ENCODE peak calls at places on chromosomes 1 and 21, in four cellular contexts. One of them, this sample, is unnamed.

GRCh38 chr1:229116114-229116513 is 154.8 kb upstream of the RAB4A start:
- DNase-seq in IMR-90: peak
- DNase-seq in heart left ventricle: no peak
- DNase-seq in stomach: no peak
- DNase-seq in this sample: no peak

GRCh38 chr1:1164701-1165451 is 8.8 kb upstream of the TTLL10 start:
- DNase-seq in IMR-90: no peak
- DNase-seq in heart left ventricle: peak
- DNase-seq in stomach: peak
- DNase-seq in this sample: no peak

GRCh38 chr1:221449801-221450470 is 292.0 kb downstream of the DUSP10 start:
- DNase-seq in stomach: no peak
- DNase-seq in IMR-90: peak
- DNase-seq in heart left ventricle: no peak
- DNase-seq in this sample: no peak

GRCh38 chr21:28705616-28706015 is 287.1 kb downstream of the LTN1 start:
- DNase-seq in IMR-90: peak
- DNase-seq in heart left ventricle: no peak
- DNase-seq in stomach: no peak
- DNase-seq in this sample: no peak

GRCh38 chr1:171788696-171789095 is 7.2 kb downstream of the METTL13 start:
- DNase-seq in heart left ventricle: no peak
- DNase-seq in IMR-90: peak
- DNase-seq in stomach: no peak
- DNase-seq in this sample: no peak

GRCh38 chr1:120179420-120180348 is 3.4 kb upstream of the SEC22B start:
- DNase-seq in stomach: no peak
- DNase-seq in heart left ventricle: peak
- DNase-seq in IMR-90: peak
- DNase-seq in this sample: no peak

GRCh38 chr1:78003070-78003751 is 1.5 kb upstream of the DNAJB4 start:
- DNase-seq in heart left ventricle: no peak
- DNase-seq in stomach: no peak
- DNase-seq in IMR-90: no peak
- DNase-seq in this sample: no peak

GRCh38 chr1:6256640-6257039 is 4.3 kb downstream of the GPR153 start:
- DNase-seq in IMR-90: no peak
- DNase-seq in heart left ventricle: no peak
- DNase-seq in stomach: no peak
- DNase-seq in this sample: no peak

GRCh38 chr21:32562426-32562825 is 22.9 kb downstream of the TCP10L start:
- DNase-seq in stomach: peak
- DNase-seq in heart left ventricle: peak
- DNase-seq in IMR-90: peak
- DNase-seq in this sample: no peak

GRCh38 chr21:46066843-46067331 is 31.0 kb upstream of the COL6A2 start:
- DNase-seq in IMR-90: peak
- DNase-seq in heart left ventricle: no peak
- DNase-seq in stomach: peak
- DNase-seq in this sample: peak

GRCh38 chr1:75991497-75992114 is 59.4 kb upstream of the ASB17 start:
- DNase-seq in IMR-90: peak
- DNase-seq in stomach: peak
- DNase-seq in heart left ventricle: peak
- DNase-seq in this sample: peak

GRCh38 chr1:208641881-208642280 is 397.7 kb upstream of the PLXNA2 start:
- DNase-seq in heart left ventricle: no peak
- DNase-seq in stomach: no peak
- DNase-seq in IMR-90: no peak
- DNase-seq in this sample: no peak

GRCh38 chr1:210377934-210378333 is 49.2 kb downstream of the HHAT start:
- DNase-seq in IMR-90: peak
- DNase-seq in heart left ventricle: no peak
- DNase-seq in stomach: no peak
- DNase-seq in this sample: no peak

GRCh38 chr1:223664106-223664505 is 1.4 kb downstream of the CAPN8 start:
- DNase-seq in heart left ventricle: no peak
- DNase-seq in stomach: no peak
- DNase-seq in IMR-90: no peak
- DNase-seq in this sample: no peak

GRCh38 chr1:100134872-100135271 is 1.9 kb downstream of the TRMT13 start:
- DNase-seq in heart left ventricle: no peak
- DNase-seq in stomach: no peak
- DNase-seq in IMR-90: peak
- DNase-seq in this sample: no peak

GRCh38 chr1:229272164-229273158 is 1.6 kb downstream of the RAB4A start:
- DNase-seq in heart left ventricle: no peak
- DNase-seq in stomach: no peak
- DNase-seq in IMR-90: no peak
- DNase-seq in this sample: no peak

GRCh38 chr1:98221926-98222325 is 301.1 kb upstream of the DPYD start:
- DNase-seq in IMR-90: no peak
- DNase-seq in heart left ventricle: no peak
- DNase-seq in stomach: no peak
- DNase-seq in this sample: no peak

GRCh38 chr1:235068155-235069121 is 60.2 kb downstream of the TOMM20 start:
- DNase-seq in stomach: peak
- DNase-seq in heart left ventricle: no peak
- DNase-seq in IMR-90: peak
- DNase-seq in this sample: no peak

DNA sequence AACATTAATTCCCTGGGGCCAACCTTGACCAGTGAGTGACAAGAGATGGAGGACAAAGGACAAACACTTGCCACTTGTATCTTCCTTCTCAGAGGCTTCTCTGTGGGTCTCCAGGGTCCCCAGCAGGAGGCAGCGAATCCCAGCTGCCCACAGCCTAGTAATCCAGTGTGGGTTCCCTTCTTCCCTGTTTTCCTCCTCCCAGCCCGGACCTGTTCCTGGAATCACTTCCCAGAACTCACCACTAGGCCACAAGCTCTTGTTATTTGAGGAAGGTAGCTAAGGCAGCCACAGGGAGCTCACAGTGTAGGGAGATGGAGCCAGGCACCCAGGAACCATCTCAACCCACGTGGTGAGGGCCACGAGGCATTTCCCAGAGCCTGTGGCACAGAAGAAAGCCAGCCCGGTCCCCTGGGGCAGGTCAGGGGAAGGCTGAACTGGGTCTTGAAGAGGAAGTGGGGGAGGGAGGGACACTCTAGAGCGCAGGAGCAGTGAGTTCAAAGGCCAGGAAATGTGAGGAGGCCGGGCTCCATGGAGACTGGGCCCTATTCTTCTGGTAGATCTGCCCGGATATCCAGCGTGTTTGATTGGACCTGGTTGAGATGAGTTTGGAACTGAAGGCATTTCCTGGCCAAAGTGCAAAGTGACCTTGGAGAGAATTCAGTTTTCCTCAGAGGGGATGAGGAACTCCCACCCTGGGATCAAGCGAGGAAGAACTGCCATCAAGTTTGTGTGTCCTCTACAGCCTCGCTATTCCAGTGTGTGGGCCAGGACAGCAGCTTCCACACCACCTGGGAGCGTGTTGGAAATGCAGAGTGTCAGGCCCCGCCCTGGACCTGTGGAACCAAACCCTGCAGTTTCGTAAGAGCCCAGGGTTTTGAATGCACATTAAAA is 20.3 kb upstream of the C2CD2 start:
- DNase-seq in stomach: peak
- DNase-seq in IMR-90: peak
- DNase-seq in heart left ventricle: peak
- DNase-seq in this sample: peak
- TF ChIP-seq CTCF in stomach: no peak
- TF ChIP-seq CTCF in IMR-90: peak
- TF ChIP-seq CTCF in heart left ventricle: peak
- TF ChIP-seq CTCF in this sample: no peak

GRCh38 chr1:114607223-114607622 is 25.8 kb upstream of the BCAS2 start:
- DNase-seq in stomach: no peak
- DNase-seq in heart left ventricle: no peak
- DNase-seq in IMR-90: no peak
- DNase-seq in this sample: no peak

GRCh38 chr1:114609826-114610225 is 28.4 kb upstream of the BCAS2 start:
- DNase-seq in stomach: no peak
- DNase-seq in heart left ventricle: no peak
- DNase-seq in IMR-90: no peak
- DNase-seq in this sample: no peak

GRCh38 chr1:114610546-114611245 is 29.3 kb upstream of the BCAS2 start:
- DNase-seq in stomach: no peak
- DNase-seq in IMR-90: peak
- DNase-seq in heart left ventricle: no peak
- DNase-seq in this sample: no peak
- H3K4me3 ChIP-seq in stomach: no peak
- H3K4me3 ChIP-seq in IMR-90: no peak
- H3K4me3 ChIP-seq in heart left ventricle: no peak
- H3K4me3 ChIP-seq in this sample: no peak

GRCh38 chr1:39173995-39174380 is 30.5 kb upstream of the MACF1 start:
- DNase-seq in IMR-90: no peak
- DNase-seq in stomach: no peak
- DNase-seq in heart left ventricle: no peak
- DNase-seq in this sample: no peak

GRCh38 chr1:39170731-39171375 is 33.6 kb upstream of the MACF1 start:
- DNase-seq in stomach: no peak
- DNase-seq in IMR-90: peak
- DNase-seq in heart left ventricle: no peak
- DNase-seq in this sample: no peak

GRCh38 chr1:39174400-39175081 is 30.0 kb upstream of the MACF1 start:
- DNase-seq in stomach: no peak
- DNase-seq in heart left ventricle: no peak
- DNase-seq in IMR-90: no peak
- DNase-seq in this sample: no peak

GRCh38 chr1:39177641-39178040 is 26.9 kb upstream of the MACF1 start:
- DNase-seq in stomach: no peak
- DNase-seq in heart left ventricle: no peak
- DNase-seq in IMR-90: no peak
- DNase-seq in this sample: no peak

GRCh38 chr1:39173119-39173994 is 31.1 kb upstream of the MACF1 start:
- DNase-seq in stomach: no peak
- DNase-seq in IMR-90: no peak
- DNase-seq in heart left ventricle: no peak
- DNase-seq in this sample: no peak
- TF ChIP-seq CTCF in stomach: no peak
- TF ChIP-seq CTCF in IMR-90: peak
- TF ChIP-seq CTCF in heart left ventricle: peak
- TF ChIP-seq CTCF in this sample: no peak

DNA sequence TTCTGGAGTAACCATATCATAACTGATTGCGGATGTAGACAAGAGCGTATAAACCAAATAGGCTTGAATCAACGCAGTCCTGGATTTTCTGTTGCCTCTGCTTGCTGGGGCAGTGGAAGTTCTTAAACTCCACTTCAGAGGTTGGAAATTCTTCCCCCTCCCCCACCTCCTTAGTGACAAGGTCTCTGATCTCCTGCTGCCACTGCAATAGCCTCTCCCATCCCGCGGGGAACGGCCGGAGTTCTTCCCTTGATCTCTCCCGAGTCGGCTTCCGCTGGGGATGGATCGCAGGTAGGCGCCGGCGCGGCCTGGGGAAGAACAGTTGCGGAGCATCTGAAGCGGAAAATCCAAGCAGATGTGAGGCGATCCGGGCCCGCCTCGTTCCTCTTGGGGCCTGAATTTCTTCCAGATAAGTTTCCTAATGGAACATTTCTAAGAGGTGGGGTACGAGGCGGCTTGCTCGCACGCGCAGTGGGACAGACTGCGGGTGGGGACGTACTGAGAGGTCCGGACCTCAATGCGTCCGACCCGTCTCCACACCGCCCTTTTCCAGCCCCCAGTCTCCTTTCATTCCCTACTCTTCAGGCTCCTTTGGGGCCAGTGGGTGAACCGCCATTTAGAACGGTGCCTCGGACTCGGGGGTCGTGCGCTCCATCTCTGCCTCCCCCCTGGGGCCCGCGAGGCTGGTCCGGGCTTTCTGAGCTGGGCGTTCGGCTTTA is 3.1 kb upstream of the SIM2 start:
- DNase-seq in stomach: no peak
- DNase-seq in IMR-90: no peak
- DNase-seq in heart left ventricle: no peak
- DNase-seq in this sample: no peak
- H3K4me3 ChIP-seq in stomach: peak
- H3K4me3 ChIP-seq in IMR-90: no peak
- H3K4me3 ChIP-seq in heart left ventricle: no peak
- H3K4me3 ChIP-seq in this sample: no peak

GRCh38 chr1:3350441-3351261 is 103.8 kb upstream of the ARHGEF16 start:
- DNase-seq in IMR-90: no peak
- DNase-seq in heart left ventricle: peak
- DNase-seq in stomach: peak
- DNase-seq in this sample: peak
- TF ChIP-seq CTCF in IMR-90: no peak
- TF ChIP-seq CTCF in heart left ventricle: peak
- TF ChIP-seq CTCF in stomach: no peak
- TF ChIP-seq CTCF in this sample: peak

GRCh38 chr1:39017266-39017665 is 8.9 kb upstream of the NDUFS5 start:
- DNase-seq in heart left ventricle: no peak
- DNase-seq in stomach: no peak
- DNase-seq in IMR-90: no peak
- DNase-seq in this sample: no peak

GRCh38 chr1:39021431-39021830 is 4.7 kb upstream of the NDUFS5 start:
- DNase-seq in heart left ventricle: no peak
- DNase-seq in IMR-90: no peak
- DNase-seq in stomach: no peak
- DNase-seq in this sample: no peak

DNA sequence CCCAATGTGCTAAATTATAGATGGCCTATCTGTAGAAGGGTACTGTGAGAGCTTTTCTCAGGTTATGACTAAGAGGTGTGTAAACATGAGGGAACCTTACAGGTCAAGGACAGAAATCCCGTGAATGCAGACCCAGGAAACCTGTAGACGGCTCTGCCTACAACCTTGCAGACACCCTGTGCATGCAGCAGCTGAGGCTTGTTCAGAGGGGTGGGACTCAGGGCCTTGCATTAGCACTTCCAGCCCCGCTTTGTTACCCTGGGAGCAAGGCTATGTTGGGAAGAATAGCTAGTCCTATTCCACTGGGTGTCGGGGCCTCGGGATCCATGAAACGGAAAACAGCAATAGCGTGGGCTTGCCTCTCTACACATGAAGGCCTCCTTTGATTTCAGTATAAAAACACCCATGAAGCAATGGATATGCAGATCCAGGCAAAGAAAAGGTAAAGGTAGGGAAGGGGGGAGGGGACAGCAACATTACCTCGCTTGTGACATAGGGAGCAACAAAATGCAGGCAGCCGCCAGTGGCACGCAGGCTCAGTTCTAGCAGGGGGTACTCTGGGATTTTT is 9.5 kb upstream of the NDUFS5 start:
- DNase-seq in IMR-90: no peak
- DNase-seq in stomach: no peak
- DNase-seq in heart left ventricle: no peak
- DNase-seq in this sample: no peak
- H3K4me3 ChIP-seq in IMR-90: no peak
- H3K4me3 ChIP-seq in stomach: no peak
- H3K4me3 ChIP-seq in heart left ventricle: no peak
- H3K4me3 ChIP-seq in this sample: no peak

This sample was measured in left ventricle myocardium inferior.